ENCODE peak calls at places on chromosomes 16 and 17, in nine cellular contexts. One of them, this sample, is unnamed. For H3K36me3, the result is how much of the 10 kb centered on the place peaks cover.

GRCh38 chr16:64469906-64470702 is 651.8 kb downstream of the CDH11 start:
- DNase-seq in mesenchymal stem cell: no peak
- DNase-seq in OCI-LY7: no peak
- DNase-seq in H1: no peak
- DNase-seq in neuronal stem cell: no peak
- DNase-seq in MM.1S: no peak
- DNase-seq in neural progenitor cell: peak
- DNase-seq in endothelial cell of umbilical vein: peak
- DNase-seq in GM23248: peak
- DNase-seq in this sample: no peak

GRCh38 chr16:24838554-24839266 is 7.1 kb upstream of the SLC5A11 start:
- DNase-seq in GM23248: peak
- DNase-seq in neural progenitor cell: no peak
- DNase-seq in mesenchymal stem cell: peak
- DNase-seq in neuronal stem cell: no peak
- DNase-seq in OCI-LY7: no peak
- DNase-seq in H1: no peak
- DNase-seq in endothelial cell of umbilical vein: peak
- DNase-seq in MM.1S: no peak
- DNase-seq in this sample: no peak

GRCh38 chr17:20995164-20995872 is 47.5 kb downstream of the USP22 start:
- DNase-seq in neural progenitor cell: no peak
- DNase-seq in GM23248: no peak
- DNase-seq in H1: no peak
- DNase-seq in MM.1S: no peak
- DNase-seq in endothelial cell of umbilical vein: no peak
- DNase-seq in mesenchymal stem cell: no peak
- DNase-seq in neuronal stem cell: no peak
- DNase-seq in OCI-LY7: no peak
- DNase-seq in this sample: no peak

GRCh38 chr17:36813957-36814356 is 123.3 kb upstream of the LHX1 start:
- DNase-seq in endothelial cell of umbilical vein: no peak
- DNase-seq in MM.1S: no peak
- DNase-seq in neuronal stem cell: no peak
- DNase-seq in H1: no peak
- DNase-seq in mesenchymal stem cell: no peak
- DNase-seq in GM23248: no peak
- DNase-seq in OCI-LY7: no peak
- DNase-seq in neural progenitor cell: no peak
- DNase-seq in this sample: no peak

GRCh38 chr17:17552351-17553216 is 38.9 kb downstream of the PEMT start:
- DNase-seq in neuronal stem cell: no peak
- DNase-seq in GM23248: no peak
- DNase-seq in mesenchymal stem cell: no peak
- DNase-seq in H1: no peak
- DNase-seq in MM.1S: no peak
- DNase-seq in neural progenitor cell: no peak
- DNase-seq in endothelial cell of umbilical vein: no peak
- DNase-seq in OCI-LY7: no peak
- DNase-seq in this sample: no peak

GRCh38 chr17:79080349-79080748 is 5.7 kb downstream of the ENGASE start:
- DNase-seq in H1: no peak
- DNase-seq in MM.1S: no peak
- DNase-seq in OCI-LY7: no peak
- DNase-seq in GM23248: no peak
- DNase-seq in neural progenitor cell: no peak
- DNase-seq in endothelial cell of umbilical vein: no peak
- DNase-seq in mesenchymal stem cell: no peak
- DNase-seq in neuronal stem cell: no peak
- DNase-seq in this sample: no peak

GRCh38 chr16:81755915-81756644 is 23.0 kb upstream of the PLCG2 start:
- DNase-seq in endothelial cell of umbilical vein: peak
- DNase-seq in GM23248: no peak
- DNase-seq in mesenchymal stem cell: no peak
- DNase-seq in OCI-LY7: no peak
- DNase-seq in H1: no peak
- DNase-seq in neural progenitor cell: no peak
- DNase-seq in neuronal stem cell: no peak
- DNase-seq in MM.1S: no peak
- DNase-seq in this sample: no peak

GRCh38 chr16:19700319-19700781 is 17.7 kb downstream of the KNOP1 start:
- DNase-seq in neural progenitor cell: no peak
- DNase-seq in mesenchymal stem cell: peak
- DNase-seq in MM.1S: no peak
- DNase-seq in endothelial cell of umbilical vein: peak
- DNase-seq in GM23248: peak
- DNase-seq in OCI-LY7: no peak
- DNase-seq in H1: no peak
- DNase-seq in neuronal stem cell: no peak
- DNase-seq in this sample: no peak

GRCh38 chr17:52824542-52824941 is 666.0 kb upstream of the CA10 start:
- DNase-seq in H1: no peak
- DNase-seq in neuronal stem cell: no peak
- DNase-seq in neural progenitor cell: no peak
- DNase-seq in GM23248: no peak
- DNase-seq in OCI-LY7: no peak
- DNase-seq in mesenchymal stem cell: no peak
- DNase-seq in MM.1S: no peak
- DNase-seq in endothelial cell of umbilical vein: no peak
- DNase-seq in this sample: no peak

GRCh38 chr17:36723459-36723858 is 122.1 kb downstream of the MRM1 start:
- DNase-seq in MM.1S: no peak
- DNase-seq in GM23248: no peak
- DNase-seq in neural progenitor cell: no peak
- DNase-seq in H1: no peak
- DNase-seq in mesenchymal stem cell: no peak
- DNase-seq in OCI-LY7: no peak
- DNase-seq in neuronal stem cell: no peak
- DNase-seq in endothelial cell of umbilical vein: no peak
- DNase-seq in this sample: no peak

GRCh38 chr16:46638947-46639925 is 18.1 kb upstream of the SHCBP1 start:
- DNase-seq in endothelial cell of umbilical vein: no peak
- DNase-seq in H1: no peak
- DNase-seq in neural progenitor cell: no peak
- DNase-seq in GM23248: peak
- DNase-seq in neuronal stem cell: no peak
- DNase-seq in OCI-LY7: no peak
- DNase-seq in MM.1S: no peak
- DNase-seq in mesenchymal stem cell: peak
- DNase-seq in this sample: no peak

GRCh38 chr17:42339221-42339620 is 49.0 kb downstream of the STAT3 start:
- DNase-seq in GM23248: no peak
- DNase-seq in H1: no peak
- DNase-seq in neuronal stem cell: no peak
- DNase-seq in MM.1S: no peak
- DNase-seq in endothelial cell of umbilical vein: no peak
- DNase-seq in OCI-LY7: no peak
- DNase-seq in neural progenitor cell: no peak
- DNase-seq in mesenchymal stem cell: no peak
- DNase-seq in this sample: no peak

GRCh38 chr17:74012465-74012864 is 191.0 kb upstream of the RPL38 start:
- DNase-seq in neural progenitor cell: no peak
- DNase-seq in mesenchymal stem cell: no peak
- DNase-seq in neuronal stem cell: no peak
- DNase-seq in GM23248: no peak
- DNase-seq in MM.1S: no peak
- DNase-seq in H1: no peak
- DNase-seq in OCI-LY7: no peak
- DNase-seq in endothelial cell of umbilical vein: no peak
- DNase-seq in this sample: no peak

GRCh38 chr16:88759245-88759975 is 25.6 kb downstream of the PIEZO1 start:
- DNase-seq in endothelial cell of umbilical vein: peak
- DNase-seq in H1: no peak
- DNase-seq in mesenchymal stem cell: peak
- DNase-seq in neuronal stem cell: no peak
- DNase-seq in MM.1S: no peak
- DNase-seq in neural progenitor cell: peak
- DNase-seq in GM23248: no peak
- DNase-seq in OCI-LY7: no peak
- DNase-seq in this sample: peak

GRCh38 chr17:1440921-1441320 is 15.1 kb downstream of the CRK start:
- DNase-seq in MM.1S: no peak
- DNase-seq in H1: no peak
- DNase-seq in endothelial cell of umbilical vein: no peak
- DNase-seq in neuronal stem cell: no peak
- DNase-seq in OCI-LY7: no peak
- DNase-seq in mesenchymal stem cell: no peak
- DNase-seq in GM23248: no peak
- DNase-seq in neural progenitor cell: no peak
- DNase-seq in this sample: no peak

GRCh38 chr16:30006095-30006473 is 4.7 kb downstream of the DOC2A start:
- DNase-seq in neuronal stem cell: no peak
- DNase-seq in GM23248: no peak
- DNase-seq in mesenchymal stem cell: no peak
- DNase-seq in H1: no peak
- DNase-seq in MM.1S: no peak
- DNase-seq in endothelial cell of umbilical vein: no peak
- DNase-seq in neural progenitor cell: no peak
- DNase-seq in OCI-LY7: no peak
- DNase-seq in this sample: no peak

GRCh38 chr16:90057738-90058173 is 19.4 kb downstream of the PRDM7 start:
- DNase-seq in mesenchymal stem cell: peak
- DNase-seq in neuronal stem cell: no peak
- DNase-seq in endothelial cell of umbilical vein: no peak
- DNase-seq in neural progenitor cell: no peak
- DNase-seq in GM23248: peak
- DNase-seq in H1: no peak
- DNase-seq in MM.1S: no peak
- DNase-seq in OCI-LY7: no peak
- DNase-seq in this sample: no peak

GRCh38 chr17:199806-200603 is 18.6 kb upstream of the DOC2B start:
- DNase-seq in neural progenitor cell: no peak
- DNase-seq in GM23248: no peak
- DNase-seq in H1: peak
- DNase-seq in OCI-LY7: no peak
- DNase-seq in neuronal stem cell: no peak
- DNase-seq in MM.1S: no peak
- DNase-seq in endothelial cell of umbilical vein: peak
- DNase-seq in mesenchymal stem cell: no peak
- DNase-seq in this sample: no peak

GRCh38 chr17:78137392-78138203 is 7.0 kb downstream of the TMC8 start:
- DNase-seq in mesenchymal stem cell: no peak
- DNase-seq in endothelial cell of umbilical vein: no peak
- DNase-seq in neuronal stem cell: no peak
- DNase-seq in neural progenitor cell: no peak
- DNase-seq in OCI-LY7: peak
- DNase-seq in GM23248: no peak
- DNase-seq in H1: peak
- DNase-seq in MM.1S: peak
- DNase-seq in this sample: peak

GRCh38 chr16:69613283-69614154 is 47.8 kb downstream of the NFAT5 start:
- DNase-seq in endothelial cell of umbilical vein: no peak
- DNase-seq in neuronal stem cell: no peak
- DNase-seq in MM.1S: no peak
- DNase-seq in GM23248: peak
- DNase-seq in OCI-LY7: no peak
- DNase-seq in mesenchymal stem cell: peak
- DNase-seq in neural progenitor cell: no peak
- DNase-seq in H1: no peak
- DNase-seq in this sample: peak

GRCh38 chr17:27550291-27550930 is 80.6 kb upstream of the LGALS9 start:
- DNase-seq in mesenchymal stem cell: no peak
- DNase-seq in MM.1S: no peak
- DNase-seq in H1: no peak
- DNase-seq in neural progenitor cell: no peak
- DNase-seq in GM23248: no peak
- DNase-seq in OCI-LY7: no peak
- DNase-seq in neuronal stem cell: no peak
- DNase-seq in endothelial cell of umbilical vein: no peak
- DNase-seq in this sample: no peak
- H3K4me2 ChIP-seq in mesenchymal stem cell: no peak
- H3K4me2 ChIP-seq in MM.1S: no peak
- H3K4me2 ChIP-seq in H1: no peak
- H3K4me2 ChIP-seq in neural progenitor cell: no peak
- H3K4me2 ChIP-seq in GM23248: no peak
- H3K4me2 ChIP-seq in OCI-LY7: no peak
- H3K4me2 ChIP-seq in neuronal stem cell: no peak
- H3K4me2 ChIP-seq in endothelial cell of umbilical vein: no peak
- H3K4me2 ChIP-seq in this sample: no peak

DNA sequence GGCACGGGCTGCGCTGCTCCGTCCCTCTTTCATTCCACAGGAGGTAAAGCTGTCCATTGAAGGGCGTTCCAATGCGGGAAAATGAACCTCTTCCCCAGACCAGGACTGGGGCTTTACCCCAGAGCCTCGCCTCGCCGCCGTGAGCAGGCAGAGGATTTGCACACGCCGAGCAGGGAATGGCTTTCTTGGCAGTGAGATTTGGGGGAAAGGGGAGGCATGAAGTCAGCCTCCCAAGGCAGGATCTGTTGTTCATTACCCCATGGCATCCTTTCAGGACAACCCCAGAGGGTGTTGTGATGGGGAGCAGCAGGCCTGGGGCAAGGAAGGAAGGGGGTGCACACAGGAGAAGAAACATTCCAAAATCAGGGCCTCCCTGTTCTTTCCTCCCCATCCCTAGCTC is 6.0 kb downstream of the ATXN1L start:
- DNase-seq in H1: no peak
- DNase-seq in mesenchymal stem cell: no peak
- DNase-seq in MM.1S: no peak
- DNase-seq in neural progenitor cell: no peak
- DNase-seq in neuronal stem cell: no peak
- DNase-seq in OCI-LY7: no peak
- DNase-seq in endothelial cell of umbilical vein: no peak
- DNase-seq in GM23248: no peak
- DNase-seq in this sample: no peak
- H3K36me3 ChIP-seq in H1: under half
- H3K36me3 ChIP-seq in mesenchymal stem cell: half or more
- H3K36me3 ChIP-seq in MM.1S: under half
- H3K36me3 ChIP-seq in neural progenitor cell: under half
- H3K36me3 ChIP-seq in neuronal stem cell: half or more
- H3K36me3 ChIP-seq in OCI-LY7: half or more
- H3K36me3 ChIP-seq in endothelial cell of umbilical vein: under half
- H3K36me3 ChIP-seq in GM23248: under half
- H3K36me3 ChIP-seq in this sample: under half

GRCh38 chr16:86477642-86478041 is 32.7 kb upstream of the FOXF1 start:
- DNase-seq in neuronal stem cell: no peak
- DNase-seq in MM.1S: no peak
- DNase-seq in endothelial cell of umbilical vein: peak
- DNase-seq in GM23248: peak
- DNase-seq in OCI-LY7: no peak
- DNase-seq in neural progenitor cell: no peak
- DNase-seq in H1: no peak
- DNase-seq in mesenchymal stem cell: peak
- DNase-seq in this sample: no peak
- H3K4me2 ChIP-seq in neuronal stem cell: no peak
- H3K4me2 ChIP-seq in MM.1S: no peak
- H3K4me2 ChIP-seq in endothelial cell of umbilical vein: no peak
- H3K4me2 ChIP-seq in GM23248: no peak
- H3K4me2 ChIP-seq in OCI-LY7: no peak
- H3K4me2 ChIP-seq in neural progenitor cell: no peak
- H3K4me2 ChIP-seq in H1: no peak
- H3K4me2 ChIP-seq in mesenchymal stem cell: no peak
- H3K4me2 ChIP-seq in this sample: no peak

DNA sequence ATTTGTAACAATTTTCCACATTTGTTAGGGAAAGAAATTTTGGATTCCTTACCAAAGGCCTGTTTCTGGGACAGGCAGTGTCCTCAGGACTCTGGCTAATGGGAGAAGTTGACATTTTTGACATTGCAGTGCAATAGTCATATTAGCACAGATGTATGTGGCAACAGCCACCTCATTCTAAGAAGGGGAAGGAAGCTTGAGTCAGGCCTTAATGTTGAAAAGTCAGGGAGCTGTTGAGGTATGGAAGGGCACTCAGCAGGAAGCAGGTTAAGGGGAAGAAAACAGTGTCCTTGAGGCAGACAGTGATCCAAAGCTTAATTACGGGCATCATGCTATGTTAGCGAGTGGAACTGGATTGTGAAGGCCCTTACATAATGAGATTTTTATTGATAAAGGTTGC is 20.9 kb downstream of the AKTIP start:
- DNase-seq in neural progenitor cell: no peak
- DNase-seq in endothelial cell of umbilical vein: peak
- DNase-seq in MM.1S: no peak
- DNase-seq in GM23248: peak
- DNase-seq in OCI-LY7: no peak
- DNase-seq in H1: no peak
- DNase-seq in mesenchymal stem cell: peak
- DNase-seq in neuronal stem cell: no peak
- DNase-seq in this sample: no peak
- H3K36me3 ChIP-seq in neural progenitor cell: under half
- H3K36me3 ChIP-seq in endothelial cell of umbilical vein: under half
- H3K36me3 ChIP-seq in MM.1S: under half
- H3K36me3 ChIP-seq in GM23248: under half
- H3K36me3 ChIP-seq in OCI-LY7: half or more
- H3K36me3 ChIP-seq in H1: under half
- H3K36me3 ChIP-seq in mesenchymal stem cell: half or more
- H3K36me3 ChIP-seq in neuronal stem cell: half or more
- H3K36me3 ChIP-seq in this sample: half or more